ENCODE peak calls at places on chromosomes 7 and 10, in ten cellular contexts. F is lower leg skin, U is IMR-90, J is kidney epithelial cell, K is ovary, I is GM12865, W is upper lobe of right lung, Y is transverse colon, X is A673, E is pancreas. P is an unnamed sample.

GRCh38 chr7:148434181-148434769 is 156.3 kb upstream of the C7orf33 start:
- DNase-seq in U (no peak), E (no peak), I (no peak), F (no peak), W (no peak), J (no peak), K (no peak), Y (no peak), X (no peak), P (peak)

GRCh38 chr7:158187055-158187770 is 400.4 kb downstream of the PTPRN2 start:
- DNase-seq in U (no peak), K (no peak), F (no peak), J (no peak), I (no peak), Y (no peak), X (no peak), E (no peak), W (no peak), P (no peak)

GRCh38 chr10:4434105-4434504 is 391.9 kb upstream of the AKR1E2 start:
- DNase-seq in X (no peak), W (no peak), K (no peak), I (no peak), Y (no peak), U (no peak), E (no peak), F (no peak), J (no peak), P (no peak)

GRCh38 chr7:102279537-102280400 is 6.9 kb upstream of the SH2B2 start:
- DNase-seq in I (peak), E (no peak), Y (peak), W (peak), X (peak), K (peak), F (no peak), J (no peak), U (peak), P (peak)

GRCh38 chr10:69574571-69574978 is 1.4 kb upstream of the NEUROG3 start:
- DNase-seq in Y (no peak), J (no peak), F (peak), E (no peak), I (no peak), K (no peak), X (no peak), U (no peak), W (no peak), P (no peak)

GRCh38 chr7:28096713-28097112 is 83.9 kb downstream of the JAZF1 start:
- DNase-seq in F (no peak), J (no peak), X (peak), I (peak), W (no peak), E (no peak), U (peak), Y (peak), K (peak), P (peak)

GRCh38 chr7:151143261-151144015 is 24.1 kb downstream of the GBX1 start:
- DNase-seq in W (no peak), X (no peak), I (no peak), J (no peak), K (no peak), U (no peak), E (no peak), F (no peak), Y (peak), P (no peak)

GRCh38 chr10:58140054-58140453 is 127.6 kb downstream of the IPMK start:
- DNase-seq in U (no peak), W (no peak), E (no peak), K (no peak), I (no peak), J (no peak), F (no peak), X (no peak), Y (no peak), P (no peak)

GRCh38 chr7:115059312-115059711 is 137.4 kb downstream of the MDFIC start:
- DNase-seq in Y (no peak), W (no peak), U (peak), F (no peak), X (no peak), K (no peak), J (no peak), E (no peak), I (no peak), P (peak)

GRCh38 chr10:75525646-75526045 is 94.2 kb downstream of the LRMDA start:
- DNase-seq in X (no peak), W (no peak), E (no peak), U (no peak), Y (no peak), K (no peak), I (no peak), F (no peak), J (no peak), P (no peak)

GRCh38 chr7:43658718-43659548 is 70.4 kb downstream of the COA1 start:
- DNase-seq in F (no peak), J (no peak), X (no peak), Y (no peak), U (peak), I (peak), W (no peak), E (no peak), K (no peak), P (peak)

GRCh38 chr10:12348341-12348869 is 942 bp upstream of the CAMK1D start:
- DNase-seq in K (no peak), F (peak), Y (peak), J (no peak), E (peak), X (no peak), W (no peak), I (no peak), U (no peak), P (no peak)

GRCh38 chr7:1176891-1177373 is 16.9 kb upstream of the ZFAND2A start:
- DNase-seq in U (peak), J (no peak), K (peak), F (peak), Y (peak), I (peak), E (peak), X (peak), W (peak), P (peak)
- TF ChIP-seq CTCF in U (peak), J (peak), K (no peak), F (no peak), Y (peak), I (peak), E (peak), X (peak), W (peak), P (peak)

DNA sequence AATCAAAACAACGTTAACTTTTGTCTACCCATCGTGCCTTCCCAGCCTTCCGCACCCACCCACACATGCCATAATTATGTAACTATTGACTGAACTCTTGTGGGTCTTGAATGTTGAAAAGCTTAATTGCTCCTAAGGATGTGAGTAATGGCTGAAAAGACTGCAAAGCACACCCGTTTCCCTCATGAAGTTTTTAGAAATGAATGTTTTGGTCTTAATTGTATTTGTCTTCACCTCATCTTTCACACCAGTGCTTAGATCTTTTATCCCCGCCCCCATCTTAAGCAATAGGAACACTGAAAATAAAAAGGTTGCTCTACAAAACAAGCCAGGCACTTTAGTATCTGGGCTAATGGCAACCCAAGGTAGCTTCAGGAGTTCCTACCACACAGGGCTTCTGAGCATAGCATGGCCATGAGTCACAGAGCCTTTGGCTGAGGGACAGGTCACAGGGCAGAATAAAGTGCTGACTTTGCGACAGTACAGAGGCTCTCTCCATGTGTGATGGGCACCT is 690.5 kb downstream of the PARD3 start:
- DNase-seq in U (peak), J (peak), Y (no peak), I (no peak), X (peak), K (no peak), W (no peak), E (no peak), F (no peak), P (peak)
- H3K4me3 ChIP-seq in U (no peak), J (no peak), Y (no peak), I (no peak), X (no peak), K (no peak), W (no peak), E (no peak), F (no peak), P (no peak)

GRCh38 chr7:46143949-46144917 is 223.2 kb upstream of the IGFBP3 start:
- DNase-seq in I (peak), K (no peak), W (no peak), U (no peak), Y (no peak), X (no peak), J (no peak), E (no peak), F (no peak), P (no peak)
- TF ChIP-seq CTCF in I (no peak), K (no peak), W (no peak), U (no peak), Y (no peak), X (no peak), J (no peak), E (no peak), F (no peak), P (no peak)

DNA sequence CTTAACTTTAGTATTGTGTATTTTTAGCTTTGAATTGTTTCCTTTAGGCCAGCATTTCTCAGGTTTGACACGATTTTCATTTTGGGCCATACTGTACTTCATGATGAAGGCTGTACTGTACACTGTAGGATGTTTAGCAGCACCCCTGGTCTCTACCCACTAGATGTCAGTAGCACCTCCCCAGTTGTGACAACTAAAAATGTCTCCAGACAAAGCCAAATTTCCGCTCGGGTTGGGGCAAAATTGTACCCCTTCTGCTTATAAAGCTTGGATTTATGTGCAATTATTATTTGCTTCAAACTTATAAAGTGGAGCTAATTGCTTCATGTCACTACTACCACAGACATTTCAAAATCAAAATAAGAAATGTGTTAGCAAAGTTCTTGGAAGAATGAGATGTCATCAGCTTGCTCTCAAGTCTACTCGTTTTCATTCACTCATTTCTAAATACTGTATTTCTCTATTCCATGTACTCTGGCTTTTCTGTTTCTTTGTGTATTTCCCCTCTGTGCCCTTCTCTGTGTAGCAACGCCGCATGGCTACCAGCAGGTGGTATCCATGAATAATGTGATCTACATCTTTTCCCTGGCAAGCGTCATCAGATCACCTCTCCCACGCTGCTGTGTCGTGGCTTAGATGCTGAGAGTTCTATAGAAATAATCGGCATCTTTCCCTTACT is 47.7 kb upstream of the CALCR start:
- DNase-seq in X (peak), Y (no peak), I (peak), E (no peak), J (no peak), F (no peak), U (peak), K (no peak), W (no peak), P (peak)
- H3K4me3 ChIP-seq in X (peak), Y (no peak), I (no peak), E (no peak), J (no peak), F (no peak), U (no peak), K (no peak), W (no peak), P (no peak)

GRCh38 chr7:100428967-100429636 is 529 bp upstream of the MEPCE start:
- DNase-seq in X (peak), E (peak), I (peak), W (peak), K (peak), Y (peak), U (peak), F (peak), J (peak), P (peak)
- TF ChIP-seq CTCF in X (no peak), E (no peak), I (no peak), W (peak), K (peak), Y (peak), U (no peak), F (no peak), J (no peak), P (peak)

DNA sequence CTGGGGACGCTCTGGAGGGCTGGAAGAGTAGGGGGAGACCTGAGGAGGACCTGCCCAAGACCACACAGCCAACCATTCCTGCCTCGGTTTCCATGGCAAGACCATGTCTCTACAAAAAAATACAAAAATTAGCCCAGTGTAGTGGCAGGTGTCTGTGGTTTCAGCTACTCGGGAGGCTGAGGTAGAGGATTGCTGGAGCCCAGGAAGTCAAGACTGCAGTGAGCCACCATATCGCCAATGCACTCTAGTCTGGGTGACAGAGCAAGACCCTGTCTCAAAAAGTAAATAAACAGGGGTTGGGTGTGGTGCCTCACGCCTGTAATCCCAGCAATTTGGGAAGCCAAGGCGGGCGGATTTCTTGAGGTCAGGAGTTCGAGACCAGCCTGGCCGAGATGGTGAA is 48.7 kb downstream of the CLIP2 start:
- DNase-seq in X (no peak), I (no peak), J (no peak), F (no peak), W (no peak), U (no peak), Y (no peak), E (no peak), K (no peak), P (no peak)
- H3K4me3 ChIP-seq in X (no peak), I (no peak), J (no peak), F (no peak), W (no peak), U (no peak), Y (no peak), E (no peak), K (no peak), P (no peak)

P was measured in choroid plexus epithelial cell.